ENCODE peak calls at places on chromosomes 6 and 20, in eight cellular contexts. One of them, this sample, is unnamed.

GRCh38 chr6:96898241-96898851 is 655 bp upstream of the NDUFAF4 start:
- DNase-seq in pancreas: no peak
- DNase-seq in AG04449: no peak
- DNase-seq in CD8-positive, alpha-beta T cell: no peak
- DNase-seq in GM12865: no peak
- DNase-seq in upper lobe of right lung: no peak
- DNase-seq in endodermal cell: no peak
- DNase-seq in cardiac fibroblast: peak
- DNase-seq in this sample: no peak

GRCh38 chr6:120363429-120363828 is 970.9 kb downstream of the TBC1D32 start:
- DNase-seq in pancreas: no peak
- DNase-seq in AG04449: no peak
- DNase-seq in CD8-positive, alpha-beta T cell: no peak
- DNase-seq in GM12865: no peak
- DNase-seq in upper lobe of right lung: no peak
- DNase-seq in endodermal cell: peak
- DNase-seq in cardiac fibroblast: no peak
- DNase-seq in this sample: no peak

GRCh38 chr20:36035720-36036119 is 67.3 kb downstream of the CNBD2 start:
- DNase-seq in pancreas: no peak
- DNase-seq in AG04449: no peak
- DNase-seq in CD8-positive, alpha-beta T cell: no peak
- DNase-seq in GM12865: no peak
- DNase-seq in upper lobe of right lung: no peak
- DNase-seq in endodermal cell: no peak
- DNase-seq in cardiac fibroblast: no peak
- DNase-seq in this sample: no peak

GRCh38 chr6:39599996-39600395 is 125.2 kb downstream of the KIF6 start:
- DNase-seq in pancreas: no peak
- DNase-seq in AG04449: peak
- DNase-seq in CD8-positive, alpha-beta T cell: no peak
- DNase-seq in GM12865: no peak
- DNase-seq in upper lobe of right lung: no peak
- DNase-seq in endodermal cell: no peak
- DNase-seq in cardiac fibroblast: no peak
- DNase-seq in this sample: no peak

GRCh38 chr6:42742116-42742894 is 3.6 kb downstream of the TBCC start:
- DNase-seq in pancreas: no peak
- DNase-seq in AG04449: no peak
- DNase-seq in CD8-positive, alpha-beta T cell: no peak
- DNase-seq in GM12865: no peak
- DNase-seq in upper lobe of right lung: peak
- DNase-seq in endodermal cell: no peak
- DNase-seq in cardiac fibroblast: peak
- DNase-seq in this sample: no peak

GRCh38 chr20:3923818-3924217 is 34.6 kb downstream of the PANK2 start:
- DNase-seq in pancreas: no peak
- DNase-seq in AG04449: no peak
- DNase-seq in CD8-positive, alpha-beta T cell: no peak
- DNase-seq in GM12865: no peak
- DNase-seq in upper lobe of right lung: no peak
- DNase-seq in endodermal cell: no peak
- DNase-seq in cardiac fibroblast: peak
- DNase-seq in this sample: peak

GRCh38 chr6:3946779-3947178 is 97.6 kb downstream of the FAM50B start:
- DNase-seq in pancreas: no peak
- DNase-seq in AG04449: no peak
- DNase-seq in CD8-positive, alpha-beta T cell: no peak
- DNase-seq in GM12865: no peak
- DNase-seq in upper lobe of right lung: no peak
- DNase-seq in endodermal cell: peak
- DNase-seq in cardiac fibroblast: no peak
- DNase-seq in this sample: no peak

GRCh38 chr20:1808101-1808500 is 87.1 kb upstream of the SIRPA start:
- DNase-seq in pancreas: no peak
- DNase-seq in AG04449: no peak
- DNase-seq in CD8-positive, alpha-beta T cell: no peak
- DNase-seq in GM12865: no peak
- DNase-seq in upper lobe of right lung: no peak
- DNase-seq in endodermal cell: peak
- DNase-seq in cardiac fibroblast: no peak
- DNase-seq in this sample: no peak

GRCh38 chr6:108848116-108848868 is at the start of gene ARMC2:
- DNase-seq in pancreas: peak
- DNase-seq in AG04449: peak
- DNase-seq in CD8-positive, alpha-beta T cell: peak
- DNase-seq in GM12865: peak
- DNase-seq in upper lobe of right lung: peak
- DNase-seq in endodermal cell: peak
- DNase-seq in cardiac fibroblast: peak
- DNase-seq in this sample: peak

GRCh38 chr6:108847738-108848115 is 495 bp upstream of the ARMC2 start:
- DNase-seq in pancreas: no peak
- DNase-seq in AG04449: no peak
- DNase-seq in CD8-positive, alpha-beta T cell: no peak
- DNase-seq in GM12865: no peak
- DNase-seq in upper lobe of right lung: no peak
- DNase-seq in endodermal cell: no peak
- DNase-seq in cardiac fibroblast: no peak
- DNase-seq in this sample: no peak

GRCh38 chr6:108850669-108851467 is 2.6 kb downstream of the ARMC2 start:
- DNase-seq in pancreas: peak
- DNase-seq in AG04449: no peak
- DNase-seq in CD8-positive, alpha-beta T cell: no peak
- DNase-seq in GM12865: no peak
- DNase-seq in upper lobe of right lung: no peak
- DNase-seq in endodermal cell: no peak
- DNase-seq in cardiac fibroblast: peak
- DNase-seq in this sample: no peak

GRCh38 chr6:108853077-108853476 is 4.9 kb downstream of the ARMC2 start:
- DNase-seq in pancreas: no peak
- DNase-seq in AG04449: no peak
- DNase-seq in CD8-positive, alpha-beta T cell: no peak
- DNase-seq in GM12865: no peak
- DNase-seq in upper lobe of right lung: no peak
- DNase-seq in endodermal cell: no peak
- DNase-seq in cardiac fibroblast: no peak
- DNase-seq in this sample: no peak
- H3K4me3 ChIP-seq in pancreas: no peak
- H3K4me3 ChIP-seq in AG04449: no peak
- H3K4me3 ChIP-seq in CD8-positive, alpha-beta T cell: no peak
- H3K4me3 ChIP-seq in GM12865: no peak
- H3K4me3 ChIP-seq in upper lobe of right lung: no peak
- H3K4me3 ChIP-seq in endodermal cell: no peak
- H3K4me3 ChIP-seq in cardiac fibroblast: no peak
- H3K4me3 ChIP-seq in this sample: no peak

GRCh38 chr20:6766433-6766832 is 1.1 kb upstream of the BMP2 start:
- DNase-seq in pancreas: no peak
- DNase-seq in AG04449: no peak
- DNase-seq in CD8-positive, alpha-beta T cell: no peak
- DNase-seq in GM12865: no peak
- DNase-seq in upper lobe of right lung: no peak
- DNase-seq in endodermal cell: peak
- DNase-seq in cardiac fibroblast: no peak
- DNase-seq in this sample: no peak

GRCh38 chr20:6764619-6765018 is 2.9 kb upstream of the BMP2 start:
- DNase-seq in pancreas: no peak
- DNase-seq in AG04449: no peak
- DNase-seq in CD8-positive, alpha-beta T cell: no peak
- DNase-seq in GM12865: no peak
- DNase-seq in upper lobe of right lung: no peak
- DNase-seq in endodermal cell: no peak
- DNase-seq in cardiac fibroblast: no peak
- DNase-seq in this sample: no peak

GRCh38 chr20:6767536-6768227 is at the start of gene BMP2:
- DNase-seq in pancreas: peak
- DNase-seq in AG04449: no peak
- DNase-seq in CD8-positive, alpha-beta T cell: no peak
- DNase-seq in GM12865: peak
- DNase-seq in upper lobe of right lung: peak
- DNase-seq in endodermal cell: peak
- DNase-seq in cardiac fibroblast: peak
- DNase-seq in this sample: no peak

GRCh38 chr20:6767166-6767535 is 335 bp upstream of the BMP2 start:
- DNase-seq in pancreas: peak
- DNase-seq in AG04449: no peak
- DNase-seq in CD8-positive, alpha-beta T cell: no peak
- DNase-seq in GM12865: no peak
- DNase-seq in upper lobe of right lung: no peak
- DNase-seq in endodermal cell: peak
- DNase-seq in cardiac fibroblast: no peak
- DNase-seq in this sample: no peak

DNA sequence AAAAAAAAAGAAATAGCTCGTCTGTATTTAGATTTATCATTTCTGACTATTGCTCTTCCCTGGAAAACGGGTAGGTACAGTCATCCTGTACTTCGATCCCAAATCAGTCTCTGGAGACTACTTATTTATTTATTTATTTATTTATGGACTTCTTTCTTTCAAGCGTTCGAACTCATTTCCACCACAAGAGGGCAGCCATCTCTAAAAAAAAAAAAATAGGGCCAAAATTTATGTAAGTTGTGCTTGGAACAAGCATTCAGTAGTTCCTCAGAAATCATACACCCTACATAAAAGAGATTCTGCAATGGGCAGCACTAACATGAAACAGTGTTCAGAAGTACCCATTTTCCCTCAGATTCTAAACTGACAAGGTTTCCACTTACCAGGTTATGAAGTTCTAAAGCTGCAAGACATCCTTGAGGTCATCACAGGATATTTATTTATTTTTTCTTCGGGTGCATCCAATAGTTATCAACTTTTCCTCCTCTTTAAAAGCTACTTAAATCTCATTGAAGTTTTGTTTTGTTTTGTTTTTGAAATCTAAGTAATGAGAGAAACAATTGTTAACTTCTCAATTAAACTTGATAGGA is 1.9 kb upstream of the BMP2 start:
- DNase-seq in pancreas: no peak
- DNase-seq in AG04449: no peak
- DNase-seq in CD8-positive, alpha-beta T cell: no peak
- DNase-seq in GM12865: peak
- DNase-seq in upper lobe of right lung: no peak
- DNase-seq in endodermal cell: no peak
- DNase-seq in cardiac fibroblast: peak
- DNase-seq in this sample: peak
- TF ChIP-seq CTCF in pancreas: peak
- TF ChIP-seq CTCF in AG04449: peak
- TF ChIP-seq CTCF in CD8-positive, alpha-beta T cell: no peak
- TF ChIP-seq CTCF in GM12865: peak
- TF ChIP-seq CTCF in upper lobe of right lung: peak
- TF ChIP-seq CTCF in endodermal cell: peak
- TF ChIP-seq CTCF in cardiac fibroblast: peak
- TF ChIP-seq CTCF in this sample: peak

GRCh38 chr6:169224716-169225115 is 28.9 kb downstream of the THBS2 start:
- DNase-seq in pancreas: no peak
- DNase-seq in AG04449: no peak
- DNase-seq in CD8-positive, alpha-beta T cell: no peak
- DNase-seq in GM12865: no peak
- DNase-seq in upper lobe of right lung: no peak
- DNase-seq in endodermal cell: no peak
- DNase-seq in cardiac fibroblast: no peak
- DNase-seq in this sample: no peak

GRCh38 chr6:169224185-169224695 is 29.4 kb downstream of the THBS2 start:
- DNase-seq in pancreas: no peak
- DNase-seq in AG04449: no peak
- DNase-seq in CD8-positive, alpha-beta T cell: no peak
- DNase-seq in GM12865: no peak
- DNase-seq in upper lobe of right lung: no peak
- DNase-seq in endodermal cell: no peak
- DNase-seq in cardiac fibroblast: peak
- DNase-seq in this sample: no peak

GRCh38 chr6:169227116-169227515 is 26.5 kb downstream of the THBS2 start:
- DNase-seq in pancreas: no peak
- DNase-seq in AG04449: no peak
- DNase-seq in CD8-positive, alpha-beta T cell: no peak
- DNase-seq in GM12865: no peak
- DNase-seq in upper lobe of right lung: no peak
- DNase-seq in endodermal cell: no peak
- DNase-seq in cardiac fibroblast: no peak
- DNase-seq in this sample: no peak

GRCh38 chr6:169225887-169226286 is 27.8 kb downstream of the THBS2 start:
- DNase-seq in pancreas: no peak
- DNase-seq in AG04449: no peak
- DNase-seq in CD8-positive, alpha-beta T cell: no peak
- DNase-seq in GM12865: no peak
- DNase-seq in upper lobe of right lung: no peak
- DNase-seq in endodermal cell: no peak
- DNase-seq in cardiac fibroblast: no peak
- DNase-seq in this sample: no peak

DNA sequence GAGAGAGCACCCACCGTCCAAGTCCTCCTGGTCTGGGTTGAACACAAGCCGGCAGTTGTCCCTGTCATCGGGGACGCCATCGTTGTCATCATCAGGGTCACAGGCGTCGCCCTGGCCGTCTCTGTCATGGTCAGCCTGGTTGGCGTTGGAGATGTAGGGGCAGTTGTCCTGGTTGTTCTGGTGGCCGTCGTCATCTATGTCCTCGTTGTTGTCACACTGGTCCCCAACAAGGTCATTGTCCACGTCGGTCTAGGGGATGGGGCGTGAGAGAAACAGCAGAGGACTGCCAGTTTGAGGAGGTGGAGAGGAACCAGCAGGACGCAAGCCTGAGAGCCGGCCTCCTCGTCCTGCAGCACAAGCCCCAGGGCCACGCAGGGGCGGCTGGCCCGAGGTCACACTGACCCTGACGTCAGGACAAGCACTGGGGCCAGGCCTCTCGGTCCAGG is 28.5 kb downstream of the THBS2 start:
- DNase-seq in pancreas: no peak
- DNase-seq in AG04449: no peak
- DNase-seq in CD8-positive, alpha-beta T cell: no peak
- DNase-seq in GM12865: no peak
- DNase-seq in upper lobe of right lung: no peak
- DNase-seq in endodermal cell: no peak
- DNase-seq in cardiac fibroblast: no peak
- DNase-seq in this sample: no peak
- H3K4me3 ChIP-seq in pancreas: no peak
- H3K4me3 ChIP-seq in AG04449: no peak
- H3K4me3 ChIP-seq in CD8-positive, alpha-beta T cell: no peak
- H3K4me3 ChIP-seq in GM12865: no peak
- H3K4me3 ChIP-seq in upper lobe of right lung: no peak
- H3K4me3 ChIP-seq in endodermal cell: no peak
- H3K4me3 ChIP-seq in cardiac fibroblast: no peak
- H3K4me3 ChIP-seq in this sample: no peak

DNA sequence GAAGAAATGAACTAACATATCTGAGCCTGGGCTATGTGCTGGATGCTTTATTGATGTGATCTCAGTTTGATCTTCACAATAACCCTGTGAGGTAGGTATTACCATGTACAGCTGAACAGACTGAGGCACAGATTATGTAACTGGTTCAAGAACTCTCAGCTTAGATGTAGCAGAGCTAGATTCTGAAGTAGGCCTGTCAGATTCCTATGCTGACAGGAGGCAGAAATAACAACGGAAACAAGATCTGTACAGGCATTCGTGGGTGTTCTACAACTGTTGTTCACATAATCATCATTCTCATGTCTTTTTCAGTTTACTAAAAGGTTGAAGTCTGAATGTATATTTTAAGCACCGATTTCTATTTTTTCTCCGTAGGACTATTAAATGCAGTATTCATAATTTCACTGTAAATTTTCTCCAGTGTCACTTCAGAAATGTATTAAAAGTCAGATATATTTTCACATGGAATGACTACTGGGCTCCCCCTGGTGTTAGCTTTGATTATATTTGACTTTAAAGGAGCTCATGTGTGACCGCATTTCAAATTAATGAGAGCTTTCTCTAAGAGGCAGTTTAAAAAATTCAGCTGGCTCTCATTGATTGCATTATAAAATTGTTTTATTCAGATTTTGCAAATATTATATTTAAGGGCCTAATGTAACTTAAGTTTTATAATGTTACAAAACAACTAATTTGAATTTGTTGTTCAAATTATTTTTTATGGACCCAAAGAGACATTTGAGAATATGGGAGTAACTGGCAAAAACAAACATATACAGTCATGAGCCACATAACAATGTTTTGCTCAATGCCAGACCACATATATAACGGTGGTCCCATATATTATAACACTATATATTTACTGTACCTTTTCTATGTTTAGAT is 36.4 kb upstream of the SLC17A4 start:
- DNase-seq in pancreas: no peak
- DNase-seq in AG04449: no peak
- DNase-seq in CD8-positive, alpha-beta T cell: no peak
- DNase-seq in GM12865: peak
- DNase-seq in upper lobe of right lung: no peak
- DNase-seq in endodermal cell: no peak
- DNase-seq in cardiac fibroblast: peak
- DNase-seq in this sample: no peak
- TF ChIP-seq CTCF in pancreas: peak
- TF ChIP-seq CTCF in AG04449: peak
- TF ChIP-seq CTCF in CD8-positive, alpha-beta T cell: peak
- TF ChIP-seq CTCF in GM12865: peak
- TF ChIP-seq CTCF in upper lobe of right lung: peak
- TF ChIP-seq CTCF in endodermal cell: peak
- TF ChIP-seq CTCF in cardiac fibroblast: peak
- TF ChIP-seq CTCF in this sample: peak

This sample was measured in LNCaP clone FGC.